ENCODE peak calls at places on chromosome 15, in eight cellular contexts. J is SW480; G is activated effector memory CD4-positive, alpha-beta T cell treated with anti-CD3 and anti-CD28 coated beads, Interleukin-2, amount 50 U/mL, for 16 hours; S is mesothelial cell of epicardium; M is NCI-H1105 treated with DMSO at 0.1 percent for 48 hours; E is iPS-NIHi11; Z is IMR-90; X is RPMI8226. N is an unnamed sample.

GRCh38 chr15:49229922-49230321 is 59.9 kb downstream of the GALK2 start:
- DNase-seq in X (no peak), G (no peak), E (no peak), J (no peak), S (no peak), M (no peak), Z (no peak), N (no peak)

GRCh38 chr15:63370764-63371163 is 10.9 kb downstream of the CA12 start:
- DNase-seq in J (no peak), G (peak), M (no peak), E (no peak), S (no peak), X (no peak), Z (no peak), N (no peak)

GRCh38 chr15:100929641-100930042 is 10.5 kb downstream of the LRRK1 start:
- DNase-seq in E (peak), X (peak), M (peak), Z (no peak), J (no peak), S (no peak), G (no peak), N (no peak)

GRCh38 chr15:65885668-65886218 is 16.5 kb downstream of the RAB11A start:
- DNase-seq in J (no peak), M (no peak), E (no peak), Z (no peak), X (no peak), S (no peak), G (no peak), N (no peak)

GRCh38 chr15:98562361-98562791 is 86.0 kb upstream of the IGF1R start:
- DNase-seq in S (no peak), J (no peak), E (no peak), Z (no peak), X (no peak), M (no peak), G (no peak), N (no peak)

GRCh38 chr15:90987561-90988141 is 6.7 kb downstream of the PRC1 start:
- DNase-seq in E (no peak), S (no peak), X (no peak), Z (no peak), M (no peak), J (no peak), G (no peak), N (no peak)

GRCh38 chr15:25249236-25250010 is 189.4 kb downstream of the UBE3A start:
- DNase-seq in G (peak), M (no peak), S (no peak), E (no peak), X (no peak), J (no peak), Z (no peak), N (peak)

GRCh38 chr15:96322401-96323249 is 7.9 kb upstream of the NR2F2 start:
- DNase-seq in E (no peak), M (no peak), G (no peak), J (no peak), X (no peak), Z (no peak), S (no peak), N (peak)

GRCh38 chr15:88218557-88219214 is 37.9 kb downstream of the NTRK3 start:
- DNase-seq in M (no peak), E (no peak), J (no peak), G (no peak), S (no peak), Z (no peak), X (peak), N (no peak)

GRCh38 chr15:58458076-58458475 is 26.3 kb downstream of the LIPC start:
- DNase-seq in G (no peak), S (no peak), X (peak), J (no peak), E (no peak), M (no peak), Z (no peak), N (no peak)

GRCh38 chr15:88956263-88956662 is 43.1 kb upstream of the MFGE8 start:
- DNase-seq in X (no peak), E (no peak), J (no peak), M (no peak), S (no peak), G (no peak), Z (no peak), N (no peak)

GRCh38 chr15:100733786-100734185 is 131.4 kb downstream of the ASB7 start:
- DNase-seq in G (no peak), M (no peak), E (no peak), J (no peak), Z (peak), S (no peak), X (no peak), N (no peak)

GRCh38 chr15:84598993-84599392 is 1.8 kb upstream of the ZSCAN2 start:
- DNase-seq in M (peak), X (peak), E (peak), J (peak), G (peak), S (no peak), Z (peak), N (no peak)

GRCh38 chr15:100114100-100114499 is 227.7 kb downstream of the ADAMTS17 start:
- DNase-seq in J (peak), S (no peak), Z (peak), E (no peak), M (no peak), G (no peak), X (peak), N (peak)

GRCh38 chr15:51497806-51498205 is 124.8 kb downstream of the DMXL2 start:
- DNase-seq in J (no peak), M (no peak), S (no peak), X (no peak), G (no peak), Z (no peak), E (no peak), N (no peak)

GRCh38 chr15:68340711-68341671 is 63.4 kb downstream of the FEM1B start:
- DNase-seq in S (no peak), E (no peak), J (no peak), M (no peak), Z (no peak), X (no peak), G (no peak), N (no peak)